ENCODE peak calls at places on chromosomes 11 and 22, in four cellular contexts. P, R, O and U are unnamed samples.

GRCh38 chr11:43575931-43576833 is 104.4 kb upstream of the HSD17B12 start:
- DNase-seq in P (no peak), R (no peak), O (no peak), U (no peak)

GRCh38 chr11:13769188-13769587 is 100.7 kb downstream of the FAR1 start:
- DNase-seq in P (no peak), R (peak), O (no peak), U (no peak)

GRCh38 chr11:59898046-59898445 is 19.5 kb downstream of the OOSP3 start:
- DNase-seq in P (no peak), R (no peak), O (no peak), U (no peak)

GRCh38 chr11:8720868-8721739 is 38.5 kb downstream of the RPL27A start:
- DNase-seq in P (no peak), R (no peak), O (no peak), U (no peak)

GRCh38 chr11:95371147-95371546 is 140.1 kb upstream of the SESN3 start:
- DNase-seq in P (no peak), R (no peak), O (no peak), U (no peak)

GRCh38 chr11:104343578-104343977 is 179.6 kb upstream of the PDGFD start:
- DNase-seq in P (no peak), R (no peak), O (no peak), U (no peak)

GRCh38 chr11:122746050-122746478 is 90.5 kb downstream of the UBASH3B start:
- DNase-seq in P (no peak), R (no peak), O (peak), U (peak)

GRCh38 chr11:108220721-108221346 is 1.6 kb downstream of the NPAT start:
- DNase-seq in P (peak), R (no peak), O (no peak), U (no peak)

GRCh38 chr11:72573380-72573949 is 100.8 kb downstream of the PDE2A start:
- DNase-seq in P (peak), R (peak), O (no peak), U (no peak)

GRCh38 chr22:43473031-43473430 is 61.2 kb downstream of the MPPED1 start:
- DNase-seq in P (no peak), R (no peak), O (no peak), U (no peak)

GRCh38 chr11:33699515-33700424 is 856 bp downstream of the C11orf91 start:
- DNase-seq in P (peak), R (peak), O (no peak), U (peak)

GRCh38 chr11:29190313-29190712 is 826.5 kb downstream of the KCNA4 start:
- DNase-seq in P (no peak), R (no peak), O (no peak), U (no peak)

GRCh38 chr22:34639911-34640310 is 426.0 kb upstream of the ISX start:
- DNase-seq in P (no peak), R (no peak), O (no peak), U (no peak)

GRCh38 chr11:44258190-44258489 is 51.8 kb downstream of the ALX4 start:
- DNase-seq in P (no peak), R (no peak), O (no peak), U (no peak)

GRCh38 chr22:49853981-49854791 is 542 bp downstream of the ZBED4 start:
- DNase-seq in P (peak), R (no peak), O (no peak), U (no peak)

GRCh38 chr22:36277482-36278291 is 24.8 kb downstream of the APOL1 start:
- DNase-seq in P (peak), R (peak), O (peak), U (peak)
- TF ChIP-seq POLR2AphosphoS5 in P (no peak), R (no peak), O (no peak), U (peak)

GRCh38 chr22:44670220-44670983 is 31.6 kb upstream of the PRR5 start:
- DNase-seq in P (no peak), R (no peak), O (no peak), U (no peak)

GRCh38 chr22:44668886-44669724 is 32.9 kb upstream of the PRR5 start:
- DNase-seq in P (no peak), R (no peak), O (no peak), U (no peak)

GRCh38 chr22:44668190-44668885 is 33.7 kb upstream of the PRR5 start:
- DNase-seq in P (peak), R (no peak), O (no peak), U (no peak)

GRCh38 chr22:44667829-44668189 is 34.2 kb upstream of the PRR5 start:
- DNase-seq in P (no peak), R (no peak), O (no peak), U (no peak)

DNA sequence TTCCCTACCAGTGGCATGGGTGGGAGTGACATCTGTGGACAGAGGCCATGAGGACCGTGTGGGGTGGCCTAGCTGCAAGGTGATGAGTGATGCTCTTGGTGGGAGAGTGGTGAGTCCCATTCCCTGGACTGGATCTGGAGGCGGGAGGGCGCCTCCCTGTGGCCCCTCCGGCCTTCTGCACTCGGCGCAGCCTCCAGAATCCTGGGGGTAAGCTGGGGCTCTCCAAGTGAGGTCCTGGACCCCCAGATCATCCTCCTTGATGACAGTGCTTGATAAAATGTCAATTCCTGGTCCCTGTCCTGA is 32.3 kb upstream of the PRR5 start:
- DNase-seq in P (peak), R (no peak), O (no peak), U (no peak)
- TF ChIP-seq TAF1 in P (no peak), R (no peak), O (no peak), U (no peak)

DNA sequence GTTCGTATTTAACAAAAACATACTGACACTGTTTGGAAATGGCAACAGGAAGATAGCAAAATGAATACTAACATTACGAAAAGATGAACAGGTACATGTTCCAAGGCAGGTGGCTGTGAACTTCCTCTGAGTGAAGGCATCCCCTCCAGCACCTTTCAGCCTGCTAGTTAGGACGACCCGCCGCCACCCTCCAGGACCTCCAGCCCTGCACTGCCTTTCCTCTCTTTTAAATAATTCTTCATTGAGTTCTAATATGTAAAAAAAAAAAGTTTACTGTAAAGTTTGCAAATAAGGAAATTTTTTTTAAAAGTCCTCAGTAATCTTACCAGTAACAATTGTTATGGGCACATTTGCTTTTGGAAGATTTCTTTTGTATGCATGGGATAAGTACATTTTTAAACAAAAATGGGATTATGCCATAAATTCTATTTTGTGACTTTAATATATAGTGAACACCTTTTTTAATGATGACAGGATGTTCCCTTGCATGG is 6.0 kb downstream of the NEAT1 start:
- DNase-seq in P (no peak), R (no peak), O (no peak), U (no peak)
- TF ChIP-seq POLR2A in P (no peak), R (no peak), O (peak), U (no peak)

DNA sequence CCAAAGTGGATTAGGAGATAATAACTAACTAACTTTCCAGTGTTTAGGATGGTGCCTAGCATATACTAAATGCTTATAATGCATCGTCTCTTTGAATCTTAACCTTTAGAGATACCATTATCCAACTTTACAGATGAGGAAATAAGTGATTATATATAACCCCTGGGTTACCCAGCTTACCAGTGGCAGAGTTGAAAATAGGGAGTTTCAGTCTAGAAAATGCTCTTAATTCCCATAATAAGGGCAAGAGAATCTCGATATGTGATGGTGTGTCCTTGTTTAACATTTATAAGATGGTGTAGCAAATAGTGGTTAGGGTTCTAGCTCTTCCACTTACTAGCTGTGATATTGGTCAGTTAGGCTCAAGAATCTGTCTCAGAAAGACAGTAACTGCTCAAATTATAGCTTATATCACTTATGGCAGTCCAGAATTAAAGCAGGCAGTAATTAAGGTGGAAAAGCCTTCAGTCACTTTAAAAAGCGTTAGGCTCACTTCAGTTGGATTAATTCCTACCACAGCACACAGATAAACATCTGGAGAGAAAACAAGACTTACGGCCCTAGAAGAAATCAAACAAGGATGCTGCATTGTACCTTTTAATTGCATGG is 6.3 kb downstream of the XBP1 start:
- DNase-seq in P (no peak), R (no peak), O (no peak), U (no peak)
- TF ChIP-seq POLR2AphosphoS5 in P (peak), R (peak), O (no peak), U (no peak)

DNA sequence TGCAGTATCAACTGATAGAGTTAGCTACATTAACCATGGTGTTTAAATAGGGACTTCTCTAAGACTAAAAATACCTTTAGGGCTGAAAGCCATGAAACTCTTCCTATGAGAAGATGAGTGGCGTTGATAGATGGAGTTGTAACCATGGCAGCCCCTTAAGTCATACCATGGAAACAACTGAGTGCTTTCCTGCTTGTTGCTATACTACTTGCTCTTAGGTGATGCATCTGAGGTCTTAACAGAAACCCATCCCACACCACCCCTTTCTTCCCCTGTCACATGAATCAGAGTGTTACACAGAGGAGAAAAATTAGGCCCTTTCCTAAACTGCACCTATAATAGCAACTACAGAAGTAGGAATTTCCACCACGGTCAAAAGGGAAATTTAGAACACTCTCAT is 64.3 kb upstream of the ZC3H12C start:
- DNase-seq in P (no peak), R (no peak), O (no peak), U (no peak)
- TF ChIP-seq TAF1 in P (no peak), R (no peak), O (no peak), U (no peak)